ENCODE peak calls at places on chromosome 3, in six cellular contexts. F is effector CD4-positive, alpha-beta T cell; J is T follicular helper cell; I is HTR-8/SVneo; B is colonic mucosa; R is NCI-H1930. M is an unnamed sample.
A peak's percentile ranks its signal among the peaks of the same experiment; 100 is the strongest.

GRCh38 chr3:197518794-197519451 is 36.8 kb downstream of the BDH1 start:
- DNase-seq in F (no peak), J (no peak), I (no peak), B (no peak), R (no peak), M (no peak)

GRCh38 chr3:15933439-15934144 is 135.8 kb upstream of the ANKRD28 start:
- DNase-seq in F (no peak), J (no peak), I (no peak), B (no peak), R (no peak), M (no peak)

GRCh38 chr3:194573680-194574437 is 59.4 kb downstream of the TMEM44 start:
- DNase-seq in F (no peak), J (no peak), I (no peak), B (peak; percentile 35), R (no peak), M (peak; percentile 55)

GRCh38 chr3:48426401-48426909 is 3.4 kb downstream of the PLXNB1 start:
- DNase-seq in F (no peak), J (no peak), I (no peak), B (no peak), R (no peak), M (no peak)

GRCh38 chr3:10400050-10400748 is 79.3 kb upstream of the SEC13 start:
- DNase-seq in F (no peak), J (no peak), I (no peak), B (no peak), R (no peak), M (no peak)

GRCh38 chr3:190269096-190269495 is 53.1 kb downstream of the CLDN1 start:
- DNase-seq in F (no peak), J (no peak), I (no peak), B (no peak), R (no peak), M (no peak)

GRCh38 chr3:100516843-100517242 is 24.4 kb downstream of the TMEM45A start:
- DNase-seq in F (no peak), J (no peak), I (no peak), B (no peak), R (no peak), M (no peak)

GRCh38 chr3:140428380-140428779 is 249.5 kb upstream of the TRIM42 start:
- DNase-seq in F (no peak), J (no peak), I (no peak), B (no peak), R (no peak), M (no peak)

GRCh38 chr3:164522073-164522763 is 556.1 kb downstream of the SI start:
- DNase-seq in F (no peak), J (no peak), I (no peak), B (no peak), R (no peak), M (no peak)

GRCh38 chr3:50435382-50435781 is 68.1 kb downstream of the CACNA2D2 start:
- DNase-seq in F (no peak), J (no peak), I (no peak), B (no peak), R (no peak), M (no peak)

GRCh38 chr3:10233988-10234387 is 14.3 kb upstream of the TATDN2 start:
- DNase-seq in F (no peak), J (no peak), I (no peak), B (no peak), R (no peak), M (no peak)

M was measured in Caco-2.